ENCODE peak calls at places on chromosomes 4 and X, in seven cellular contexts. J is stomach, P is GM12865, S is pancreas, X is fibroblast of villous mesenchyme, T is uterus, E is epithelial cell of esophagus. G is an unnamed sample.

GRCh38 chrX:8639949-8640348 is 92.0 kb downstream of the ANOS1 start:
- DNase-seq in P (no peak), J (no peak), S (no peak), E (no peak), T (no peak), X (no peak), G (no peak)

GRCh38 chr4:153904011-153904410 is 115.1 kb upstream of the SFRP2 start:
- DNase-seq in P (no peak), X (no peak), T (no peak), J (no peak), S (no peak), E (no peak), G (no peak)

GRCh38 chr4:20552004-20552403 is 148.3 kb upstream of the PACRGL start:
- DNase-seq in X (no peak), J (no peak), S (no peak), P (no peak), T (no peak), E (peak), G (no peak)

GRCh38 chr4:150952167-150952845 is 62.8 kb downstream of the LRBA start:
- DNase-seq in E (no peak), P (no peak), J (no peak), T (no peak), S (no peak), X (no peak), G (no peak)

GRCh38 chr4:153488719-153489384 is 22.7 kb downstream of the TMEM131L start:
- DNase-seq in J (no peak), E (peak), S (no peak), X (no peak), P (peak), T (no peak), G (no peak)

GRCh38 chrX:31819455-31819854 is 747.6 kb upstream of the FTHL17 start:
- DNase-seq in T (no peak), J (no peak), S (no peak), P (no peak), X (no peak), E (no peak), G (no peak)

GRCh38 chr4:148055844-148056243 is 324.0 kb downstream of the ARHGAP10 start:
- DNase-seq in E (no peak), T (no peak), X (no peak), P (no peak), S (no peak), J (no peak), G (no peak)

GRCh38 chrX:126770179-126770578 is 49.4 kb upstream of the PRR32 start:
- DNase-seq in J (no peak), E (peak), T (no peak), X (no peak), P (peak), S (no peak), G (no peak)

GRCh38 chrX:131607796-131608369 is 64.0 kb downstream of the OR13H1 start:
- DNase-seq in X (no peak), T (no peak), S (no peak), J (no peak), E (peak), P (no peak), G (no peak)

GRCh38 chr4:8215001-8215427 is 15.9 kb downstream of the SH3TC1 start:
- DNase-seq in P (no peak), E (no peak), T (peak), J (peak), S (peak), X (peak), G (no peak)

GRCh38 chrX:139739138-139739537 is 31.2 kb upstream of the MCF2 start:
- DNase-seq in E (peak), T (no peak), P (peak), X (peak), J (no peak), S (no peak), G (no peak)

GRCh38 chr4:55635760-55636621 is at the start of gene NMU:
- DNase-seq in X (no peak), J (peak), T (no peak), E (peak), P (peak), S (peak), G (no peak)

DNA sequence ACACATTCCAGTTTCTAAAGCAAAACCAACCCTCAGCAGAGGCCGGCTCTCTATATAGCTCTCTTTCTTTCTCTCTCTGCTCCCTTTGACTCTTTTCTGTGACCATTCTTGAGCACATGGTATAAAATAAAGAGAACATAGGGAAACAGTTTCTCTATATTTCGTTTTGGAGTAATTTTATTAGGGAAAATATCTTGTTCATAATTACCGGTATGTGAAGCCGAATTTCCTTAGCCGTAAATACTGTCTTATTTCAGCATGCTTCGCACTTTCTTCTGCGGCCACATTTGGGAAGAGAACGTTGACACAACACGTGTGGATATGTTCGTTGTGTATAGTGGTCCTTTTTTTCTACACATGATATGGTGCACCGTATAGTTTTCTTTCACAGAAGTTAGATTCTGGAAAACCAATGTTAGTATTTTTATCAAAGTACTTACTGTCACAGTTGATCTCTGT is 4.9 kb upstream of the LEF1 start:
- DNase-seq in S (no peak), X (no peak), E (no peak), T (no peak), P (no peak), J (no peak), G (no peak)
- H3K4me3 ChIP-seq in S (peak), X (peak), E (peak), T (peak), P (peak), J (peak), G (peak)

GRCh38 chrX:49054073-49054762 is 4.6 kb upstream of the CCDC120 start:
- DNase-seq in T (no peak), E (no peak), P (no peak), X (no peak), J (no peak), S (no peak), G (no peak)
- H3K4me3 ChIP-seq in T (peak), E (peak), P (peak), X (peak), J (peak), S (peak), G (peak)

GRCh38 chrX:101079223-101079622 is 544 bp downstream of the TMEM35A start:
- DNase-seq in E (no peak), P (no peak), J (no peak), T (no peak), X (no peak), S (no peak), G (no peak)
- H3K4me3 ChIP-seq in E (no peak), P (no peak), J (peak), T (peak), X (peak), S (no peak), G (peak)

GRCh38 chr4:78777556-78777900 is 1.4 kb downstream of the BMP2K start:
- DNase-seq in J (no peak), E (no peak), T (no peak), S (no peak), X (no peak), P (no peak), G (no peak)
- H3K4me3 ChIP-seq in J (peak), E (peak), T (peak), S (peak), X (peak), P (peak), G (peak)

GRCh38 chr4:73944061-73944875 is 37.6 kb downstream of the PF4 start:
- DNase-seq in E (peak), P (no peak), S (peak), T (no peak), J (peak), X (peak), G (no peak)

GRCh38 chr4:73947239-73947985 is 34.4 kb downstream of the PF4 start:
- DNase-seq in E (no peak), P (no peak), S (no peak), T (no peak), X (no peak), J (no peak), G (no peak)

GRCh38 chr4:73945140-73945539 is 36.7 kb downstream of the PF4 start:
- DNase-seq in X (no peak), E (no peak), J (no peak), S (no peak), P (no peak), T (no peak), G (no peak)

GRCh38 chr4:73945674-73946449 is 36.0 kb downstream of the PF4 start:
- DNase-seq in P (no peak), S (no peak), T (no peak), E (no peak), X (no peak), J (no peak), G (no peak)

DNA sequence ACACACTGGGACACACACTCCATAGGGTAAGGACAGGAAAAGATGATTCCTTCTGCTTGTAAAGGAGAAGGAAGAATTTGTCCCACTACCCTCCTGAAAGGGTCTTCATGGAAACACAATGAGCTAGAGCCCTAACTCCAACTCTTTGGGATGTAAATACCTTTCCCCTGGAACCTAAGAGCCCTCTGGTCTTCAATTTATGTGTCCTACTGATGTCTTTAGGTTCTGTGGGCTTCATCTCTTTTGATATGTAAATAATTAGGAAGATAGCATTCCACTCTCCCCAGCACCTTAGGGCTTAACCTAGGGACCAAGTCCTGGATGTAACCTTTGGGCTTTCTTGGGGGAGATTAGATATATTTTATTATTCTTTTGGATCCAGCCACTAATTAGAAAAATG is 38.3 kb downstream of the PF4 start:
- DNase-seq in J (no peak), X (no peak), S (no peak), P (no peak), E (no peak), T (no peak), G (no peak)
- H3K4me3 ChIP-seq in J (no peak), X (no peak), S (no peak), P (no peak), E (no peak), T (no peak), G (peak)

GRCh38 chrX:55057691-55058249 is 17.1 kb upstream of the PAGE2B start:
- DNase-seq in J (no peak), P (peak), S (no peak), E (peak), X (peak), T (no peak), G (peak)
- H3K4me3 ChIP-seq in J (peak), P (no peak), S (no peak), E (no peak), X (no peak), T (no peak), G (no peak)

GRCh38 chrX:70001708-70002341 is 47.9 kb downstream of the AWAT2 start:
- DNase-seq in S (no peak), E (no peak), J (no peak), P (no peak), T (no peak), X (no peak), G (no peak)
- H3K4me3 ChIP-seq in S (no peak), E (no peak), J (no peak), P (no peak), T (no peak), X (no peak), G (no peak)

DNA sequence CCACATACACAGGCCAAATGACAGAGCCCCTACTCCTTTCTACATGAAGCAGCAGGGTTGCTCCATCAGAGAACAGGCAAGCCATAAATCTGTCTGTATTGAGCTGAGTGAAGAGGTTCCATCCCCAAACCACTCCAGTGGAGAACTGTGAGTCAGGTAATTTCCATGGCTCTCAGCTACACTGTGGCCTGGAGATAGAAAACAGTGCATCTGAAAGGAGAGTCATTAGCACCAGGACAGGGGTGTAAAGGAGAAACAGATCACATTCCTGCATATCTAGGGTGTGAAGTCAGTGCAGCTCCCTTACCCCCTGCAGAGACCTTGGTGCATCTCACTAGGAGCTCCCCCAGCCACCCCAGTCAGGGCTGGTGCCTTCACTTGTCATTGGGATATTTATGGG is 314.7 kb downstream of the CHIC1 start:
- DNase-seq in S (no peak), T (no peak), J (no peak), X (no peak), E (no peak), P (no peak), G (no peak)
- H3K4me3 ChIP-seq in S (no peak), T (no peak), J (no peak), X (no peak), E (no peak), P (no peak), G (no peak)

DNA sequence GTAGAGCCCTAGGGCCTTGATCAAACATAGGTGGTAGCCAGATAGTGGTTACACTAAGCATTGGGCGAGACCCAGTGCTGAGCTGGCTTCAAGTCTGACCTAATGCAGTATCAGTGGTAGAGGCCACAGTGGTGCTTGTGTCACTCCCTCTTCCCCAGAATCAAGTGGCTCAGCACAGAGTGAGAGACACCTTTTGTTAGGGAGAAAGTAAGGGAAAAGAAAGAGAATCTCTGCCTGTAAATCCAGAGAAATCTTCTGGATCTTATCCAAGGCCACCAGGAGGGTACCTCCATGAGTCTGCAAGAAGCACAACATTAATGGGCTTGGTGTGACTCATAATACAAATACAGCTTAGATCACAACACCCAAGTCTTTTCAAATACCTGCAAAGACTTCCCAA is 117.7 kb upstream of the SLC6A14 start:
- DNase-seq in J (peak), E (peak), P (no peak), T (no peak), X (no peak), S (no peak), G (no peak)
- H3K4me3 ChIP-seq in J (no peak), E (no peak), P (no peak), T (no peak), X (no peak), S (no peak), G (no peak)

DNA sequence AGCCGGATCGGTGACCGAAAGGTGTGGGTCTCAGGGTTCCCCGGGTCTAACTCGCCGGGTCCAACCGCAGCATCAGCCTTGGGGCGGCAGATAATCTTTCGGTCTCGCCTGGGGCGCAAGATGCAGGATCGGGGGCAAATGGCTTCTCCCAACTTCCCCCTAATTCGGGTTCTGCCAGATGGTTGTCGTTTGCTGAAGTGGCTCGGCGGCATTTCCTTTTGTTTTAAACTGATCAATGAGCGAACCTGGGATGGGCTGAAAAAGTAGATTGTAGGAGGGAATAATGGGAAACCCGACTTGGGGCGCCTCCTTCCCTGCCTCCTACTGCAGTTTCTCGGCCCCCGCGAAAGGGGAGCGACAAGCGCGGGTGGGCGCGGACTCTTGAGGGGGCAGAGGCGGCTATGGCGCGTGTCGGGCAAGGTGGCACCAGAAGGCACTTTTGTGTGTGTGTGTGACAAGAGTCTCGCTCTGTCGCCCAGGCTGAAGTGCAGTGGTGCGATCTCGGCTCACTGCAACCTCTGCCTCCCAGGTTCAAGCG is 3.1 kb downstream of the PDGFRA start:
- DNase-seq in P (no peak), J (no peak), T (no peak), E (no peak), S (no peak), X (no peak), G (no peak)
- H3K4me3 ChIP-seq in P (no peak), J (peak), T (peak), E (peak), S (peak), X (peak), G (peak)

G was measured in astrocyte of the cerebellum.